ENCODE peak calls at places on chromosome 7, in four cellular contexts. I, S, U and M are unnamed samples.
A peak's percentile ranks its signal among the peaks of the same experiment; 100 is the strongest.

GRCh38 chr7:104923010-104923421 is 91.0 kb upstream of the KMT2E start:
- DNase-seq in S (peak; percentile 71), I (peak; percentile 93), U (peak; percentile 38), M (peak; percentile 53)

GRCh38 chr7:8885480-8885879 is 452.1 kb downstream of the NXPH1 start:
- DNase-seq in I (no peak), S (no peak), U (no peak), M (no peak)

GRCh38 chr7:50690541-50691011 is 92.1 kb downstream of the GRB10 start:
- DNase-seq in S (no peak), I (no peak), U (no peak), M (no peak)

GRCh38 chr7:7962851-7963250 is 5.7 kb upstream of the GLCCI1 start:
- DNase-seq in S (no peak), I (no peak), U (no peak), M (no peak)

GRCh38 chr7:147406521-147407115 is 1183.9 kb upstream of the C7orf33 start:
- DNase-seq in U (no peak), S (no peak), I (no peak), M (no peak)

GRCh38 chr7:17983238-17984088 is 43.2 kb upstream of the SNX13 start:
- DNase-seq in I (no peak), U (no peak), S (no peak), M (no peak)

GRCh38 chr7:46720761-46721160 is 799.7 kb upstream of the IGFBP3 start:
- DNase-seq in I (no peak), U (no peak), S (no peak), M (no peak)

GRCh38 chr7:105769951-105770628 is 106.3 kb downstream of the ATXN7L1 start:
- DNase-seq in I (peak; percentile 44), U (no peak), S (no peak), M (no peak)

GRCh38 chr7:156604311-156604710 is 36.3 kb upstream of the RNF32 start:
- DNase-seq in S (no peak), I (no peak), U (no peak), M (no peak)

GRCh38 chr7:39530996-39531395 is 35.2 kb upstream of the YAE1 start:
- DNase-seq in I (no peak), U (no peak), S (no peak), M (no peak)

GRCh38 chr7:74002474-74003017 is 25.4 kb upstream of the ELN start:
- DNase-seq in I (no peak), S (no peak), U (no peak), M (no peak)

GRCh38 chr7:100835903-100836811 is 8.8 kb upstream of the EPHB4 start:
- DNase-seq in U (no peak), S (peak; percentile 72), I (no peak), M (no peak)

GRCh38 chr7:154759989-154760388 is 242.9 kb downstream of the PAXIP1 start:
- DNase-seq in U (no peak), I (no peak), S (no peak), M (no peak)

GRCh38 chr7:107138696-107139420 is 29.9 kb upstream of the HBP1 start:
- DNase-seq in I (no peak), U (no peak), S (no peak), M (no peak)

GRCh38 chr7:25093268-25093802 is 31.7 kb downstream of the CYCS start:
- DNase-seq in S (peak; percentile 88), I (peak; percentile 98), U (peak; percentile 48), M (peak; percentile 72)

GRCh38 chr7:82506702-82507101 is 63.1 kb upstream of the CACNA2D1 start:
- DNase-seq in I (peak; percentile 87), U (no peak), S (no peak), M (no peak)

GRCh38 chr7:36670585-36671431 is 53.5 kb downstream of the AOAH start:
- DNase-seq in S (peak; percentile 73), U (peak; percentile 31), I (peak; percentile 78), M (peak; percentile 57)

GRCh38 chr7:114533151-114533550 is 118.5 kb downstream of the FOXP2 start:
- DNase-seq in S (no peak), I (peak; percentile 97), U (no peak), M (no peak)

GRCh38 chr7:81672872-81673271 is 97.0 kb downstream of the HGF start:
- DNase-seq in I (peak; percentile 33), S (no peak), U (no peak), M (no peak)